ENCODE peak calls at places on chromosomes 1 and 21, in five cellular contexts. A, U, D, B and I are unnamed samples.

GRCh38 chr1:240455228-240455821 is 156.6 kb downstream of the GREM2 start:
- DNase-seq in A (no peak), U (peak; percentile 42), D (no peak), B (no peak), I (no peak)

GRCh38 chr1:151831605-151832004 is at the start of gene RORC:
- DNase-seq in A (no peak), U (no peak), D (no peak), B (no peak), I (no peak)

GRCh38 chr1:172537366-172537765 is 4.4 kb downstream of the SUCO start:
- DNase-seq in A (no peak), U (no peak), D (no peak), B (no peak), I (no peak)

GRCh38 chr1:231695439-231696255 is 69.1 kb downstream of the DISC1 start:
- DNase-seq in A (no peak), U (peak; percentile 68), D (peak; percentile 31), B (no peak), I (no peak)

GRCh38 chr1:24311731-24312130 is 7.4 kb upstream of the GRHL3 start:
- DNase-seq in A (no peak), U (no peak), D (no peak), B (no peak), I (no peak)

GRCh38 chr1:185846672-185847440 is 112.7 kb downstream of the HMCN1 start:
- DNase-seq in A (no peak), U (no peak), D (no peak), B (no peak), I (no peak)

GRCh38 chr1:165235777-165236285 is 120.7 kb downstream of the LMX1A start:
- DNase-seq in A (no peak), U (no peak), D (peak; percentile 9), B (no peak), I (no peak)

GRCh38 chr1:198156111-198156744 is 570 bp upstream of the NEK7 start:
- DNase-seq in A (no peak), U (peak; percentile 80), D (peak; percentile 69), B (peak; percentile 69), I (peak; percentile 70)

GRCh38 chr1:85320371-85321131 is 44.1 kb upstream of the BCL10 start:
- DNase-seq in A (no peak), U (peak; percentile 42), D (no peak), B (no peak), I (no peak)

GRCh38 chr1:180151508-180151907 is 3.2 kb upstream of the QSOX1 start:
- DNase-seq in A (no peak), U (peak; percentile 94), D (no peak), B (no peak), I (no peak)

GRCh38 chr1:65255088-65256050 is 54.0 kb upstream of the DNAJC6 start:
- DNase-seq in A (no peak), U (no peak), D (peak; percentile 60), B (no peak), I (no peak)

GRCh38 chr1:17052038-17052437 is 1.8 kb downstream of the SDHB start:
- DNase-seq in A (no peak), U (no peak), D (no peak), B (no peak), I (no peak)

GRCh38 chr1:110305875-110306420 is 33.2 kb upstream of the RBM15 start:
- DNase-seq in A (no peak), U (no peak), D (no peak), B (no peak), I (no peak)

GRCh38 chr1:152946651-152947256 is at the start of gene SPRR5:
- DNase-seq in A (no peak), U (no peak), D (no peak), B (no peak), I (no peak)

GRCh38 chr1:80657048-80657653 is 1143.6 kb upstream of the ADGRL2 start:
- DNase-seq in A (no peak), U (peak; percentile 18), D (no peak), B (no peak), I (no peak)

GRCh38 chr1:29785137-29785527 is 548.8 kb downstream of the PTPRU start:
- DNase-seq in A (no peak), U (no peak), D (no peak), B (no peak), I (no peak)

GRCh38 chr1:160032165-160032827 is 506 bp upstream of the PIGM start:
- DNase-seq in A (no peak), U (no peak), D (no peak), B (no peak), I (no peak)

GRCh38 chr1:100810360-100810759 is 84.3 kb downstream of the EXTL2 start:
- DNase-seq in A (no peak), U (peak; percentile 24), D (no peak), B (no peak), I (no peak)

GRCh38 chr21:16195476-16195875 is 465.7 kb downstream of the USP25 start:
- DNase-seq in A (no peak), U (peak; percentile 86), D (no peak), B (no peak), I (no peak)

GRCh38 chr1:56056438-56057312 is 522.7 kb downstream of the PLPP3 start:
- DNase-seq in A (no peak), U (peak; percentile 72), D (no peak), B (no peak), I (no peak)

GRCh38 chr1:47697616-47698335 is 259.9 kb downstream of the FOXD2 start:
- DNase-seq in A (no peak), U (no peak), D (no peak), B (no peak), I (no peak)

GRCh38 chr21:34878501-34878900 is 170.6 kb downstream of the RUNX1 start:
- DNase-seq in A (no peak), U (no peak), D (no peak), B (no peak), I (no peak)
- H3K4me1 ChIP-seq in A (peaks cover 11% of the 10 kb centered on the region), U (peaks cover 21% of the 10 kb centered on the region), D (no peaks in the 10 kb centered on the region), B (peaks cover 33% of the 10 kb centered on the region), I (peaks cover 9% of the 10 kb centered on the region)

GRCh38 chr1:19441048-19441447 is 44.3 kb downstream of the CAPZB start:
- DNase-seq in A (no peak), U (no peak), D (no peak), B (no peak), I (no peak)
- H3K4me1 ChIP-seq in A (peaks cover 100% of the 10 kb centered on the region), U (peaks cover 66% of the 10 kb centered on the region), D (peaks cover 23% of the 10 kb centered on the region), B (peaks cover 24% of the 10 kb centered on the region), I (no peaks in the 10 kb centered on the region)

GRCh38 chr1:98051065-98051675 is 130.3 kb upstream of the DPYD start:
- DNase-seq in A (no peak), U (peak; percentile 86), D (peak; percentile 78), B (peak; percentile 51), I (peak; percentile 87)
- H3K4me1 ChIP-seq in A (peaks cover 12% of the 10 kb centered on the region), U (peaks cover 14% of the 10 kb centered on the region), D (no peaks in the 10 kb centered on the region), B (no peaks in the 10 kb centered on the region), I (no peaks in the 10 kb centered on the region)

GRCh38 chr1:39167632-39168209 is 36.8 kb upstream of the MACF1 start:
- DNase-seq in A (no peak), U (peak; percentile 54), D (no peak), B (no peak), I (no peak)

GRCh38 chr1:39173995-39174380 is 30.5 kb upstream of the MACF1 start:
- DNase-seq in A (no peak), U (no peak), D (no peak), B (no peak), I (no peak)

GRCh38 chr1:39168301-39169080 is 36.0 kb upstream of the MACF1 start:
- DNase-seq in A (no peak), U (no peak), D (no peak), B (no peak), I (no peak)

GRCh38 chr1:39173119-39173994 is 31.1 kb upstream of the MACF1 start:
- DNase-seq in A (no peak), U (no peak), D (no peak), B (no peak), I (no peak)

GRCh38 chr1:39170731-39171375 is 33.6 kb upstream of the MACF1 start:
- DNase-seq in A (no peak), U (no peak), D (peak; percentile 73), B (no peak), I (no peak)
- H3K4me1 ChIP-seq in A (peaks cover 75% of the 10 kb centered on the region), U (peaks cover 24% of the 10 kb centered on the region), D (peaks cover 61% of the 10 kb centered on the region), B (peaks cover 6% of the 10 kb centered on the region), I (peaks cover 17% of the 10 kb centered on the region)